ENCODE peak calls at places on chromosomes 3 and 15, in ten cellular contexts. D is activated CD4-positive, alpha-beta T cell treated with anti-CD3 and anti-CD28 coated beads for 48 hours; J is HT1080; W is left ventricle myocardium inferior; X is fibroblast of the conjunctiva; C is spleen; S is Right ventricle myocardium inferior; Z is HEK293T; P is NAMALWA; A is stimulated activated CD8-positive, alpha-beta memory T cell treated with anti-CD3 and anti-CD28 coated beads, Interleukin-4, amount 100 ng/mL, for 1 hour. V is an unnamed sample.

GRCh38 chr3:157120071-157120892 is 39.7 kb downstream of the CCNL1 start:
- DNase-seq in D (no peak), J (no peak), W (no peak), X (no peak), C (no peak), S (no peak), Z (no peak), P (no peak), A (no peak), V (no peak)

GRCh38 chr3:128297401-128298138 is 144.3 kb downstream of the EEFSEC start:
- DNase-seq in D (no peak), J (no peak), W (no peak), X (no peak), C (no peak), S (no peak), Z (no peak), P (no peak), A (no peak), V (no peak)

GRCh38 chr3:160210799-160211221 is 14.4 kb upstream of the C3orf80 start:
- DNase-seq in D (no peak), J (peak; percentile 88), W (no peak), X (peak; percentile 54), C (no peak), S (no peak), Z (peak; percentile 43), P (peak; percentile 38), A (no peak), V (no peak)

GRCh38 chr3:59772416-59773408 is 722.9 kb upstream of the CFAP20DC start:
- DNase-seq in D (peak; percentile 52), J (no peak), W (no peak), X (no peak), C (peak; percentile 74), S (no peak), Z (no peak), P (no peak), A (no peak), V (no peak)

GRCh38 chr3:99357131-99357530 is 281.3 kb upstream of the COL8A1 start:
- DNase-seq in D (no peak), J (no peak), W (no peak), X (no peak), C (no peak), S (no peak), Z (no peak), P (no peak), A (no peak), V (no peak)

GRCh38 chr3:123448503-123449091 is at the start of gene ADCY5:
- DNase-seq in D (no peak), J (no peak), W (no peak), X (no peak), C (peak; percentile 79), S (no peak), Z (peak; percentile 33), P (no peak), A (no peak), V (peak; percentile 18)

GRCh38 chr15:68330911-68331310 is 53.4 kb downstream of the FEM1B start:
- DNase-seq in D (no peak), J (no peak), W (no peak), X (no peak), C (peak; percentile 22), S (no peak), Z (no peak), P (no peak), A (no peak), V (no peak)

GRCh38 chr15:57726411-57726810 is 19.9 kb downstream of the POLR2M start:
- DNase-seq in D (no peak), J (peak; percentile 15), W (no peak), X (no peak), C (no peak), S (no peak), Z (no peak), P (no peak), A (no peak), V (no peak)

GRCh38 chr3:54146383-54147239 is 24.3 kb downstream of the CACNA2D3 start:
- DNase-seq in D (peak; percentile 18), J (peak; percentile 25), W (peak; percentile 52), X (no peak), C (no peak), S (peak; percentile 78), Z (peak; percentile 78), P (peak; percentile 17), A (no peak), V (no peak)

GRCh38 chr3:5583920-5584319 is 396.4 kb downstream of the EDEM1 start:
- DNase-seq in D (no peak), J (no peak), W (no peak), X (no peak), C (no peak), S (no peak), Z (no peak), P (no peak), A (no peak), V (no peak)

GRCh38 chr3:131075632-131076328 is 49.1 kb downstream of the NEK11 start:
- DNase-seq in D (no peak), J (no peak), W (no peak), X (no peak), C (no peak), S (no peak), Z (no peak), P (no peak), A (no peak), V (no peak)

GRCh38 chr3:56389213-56389830 is 78.9 kb downstream of the ERC2 start:
- DNase-seq in D (peak; percentile 9), J (no peak), W (no peak), X (no peak), C (no peak), S (no peak), Z (no peak), P (no peak), A (no peak), V (no peak)

GRCh38 chr3:54087581-54088410 is 34.6 kb upstream of the CACNA2D3 start:
- DNase-seq in D (no peak), J (no peak), W (peak; percentile 15), X (no peak), C (no peak), S (no peak), Z (no peak), P (no peak), A (no peak), V (no peak)

GRCh38 chr3:141547791-141548190 is 61.0 kb downstream of the RASA2 start:
- DNase-seq in D (no peak), J (no peak), W (no peak), X (no peak), C (no peak), S (no peak), Z (no peak), P (no peak), A (no peak), V (no peak)

GRCh38 chr3:125150525-125151436 is 61.8 kb downstream of the SLC12A8 start:
- DNase-seq in D (peak; percentile 81), J (peak; percentile 68), W (no peak), X (no peak), C (no peak), S (no peak), Z (peak; percentile 81), P (peak; percentile 82), A (no peak), V (no peak)

GRCh38 chr3:130779031-130779430 is 32.4 kb upstream of the PIK3R4 start:
- DNase-seq in D (no peak), J (no peak), W (no peak), X (no peak), C (no peak), S (no peak), Z (no peak), P (no peak), A (no peak), V (no peak)

GRCh38 chr3:186985713-186986364 is 55.5 kb downstream of the ST6GAL1 start:
- DNase-seq in D (no peak), J (peak; percentile 36), W (no peak), X (no peak), C (no peak), S (no peak), Z (no peak), P (peak; percentile 77), A (no peak), V (no peak)

GRCh38 chr3:132837615-132838014 is 115.4 kb upstream of the NPHP3 start:
- DNase-seq in D (no peak), J (no peak), W (no peak), X (no peak), C (no peak), S (no peak), Z (no peak), P (peak; percentile 9), A (no peak), V (no peak)